ENCODE peak calls at places on chromosomes 2 and 18, in five cellular contexts. B, Q, M, W and T are unnamed samples.

GRCh38 chr2:187409682-187410081 is 38.4 kb downstream of the CALCRL start:
- DNase-seq in W (no peak), Q (no peak), B (no peak), M (no peak), T (no peak)

GRCh38 chr2:4673025-4673489 is 969.7 kb downstream of the DCDC2C start:
- DNase-seq in B (peak), M (no peak), Q (no peak), W (no peak), T (no peak)

GRCh38 chr2:20818820-20819219 is 4.1 kb downstream of the LDAH start:
- DNase-seq in B (no peak), Q (peak), M (no peak), W (no peak), T (no peak)

GRCh38 chr2:174158003-174158402 is 90.3 kb downstream of the OLA1 start:
- DNase-seq in B (peak), Q (peak), M (peak), W (no peak), T (peak)

GRCh38 chr2:192267484-192267883 is 72.8 kb upstream of the TMEFF2 start:
- DNase-seq in M (no peak), W (no peak), B (no peak), Q (peak), T (no peak)

GRCh38 chr2:55109219-55109891 is 59.1 kb upstream of the RTN4 start:
- DNase-seq in Q (peak), M (no peak), W (no peak), B (peak), T (no peak)

GRCh38 chr2:74003494-74004211 is 18.9 kb downstream of the TET3 start:
- DNase-seq in Q (peak), M (no peak), W (no peak), B (no peak), T (peak)

GRCh38 chr2:165758276-165758675 is 35.8 kb downstream of the GALNT3 start:
- DNase-seq in W (no peak), M (no peak), B (no peak), Q (no peak), T (no peak)

GRCh38 chr2:120205901-120206581 is 17.2 kb downstream of the TMEM185B start:
- DNase-seq in B (peak), M (peak), Q (no peak), W (no peak), T (peak)

GRCh38 chr18:3015203-3015590 is 2.3 kb upstream of the LPIN2 start:
- DNase-seq in Q (peak), W (no peak), B (peak), M (no peak), T (no peak)

GRCh38 chr2:150570712-150571111 is 83.2 kb upstream of the RND3 start:
- DNase-seq in W (no peak), B (peak), M (no peak), Q (peak), T (no peak)

GRCh38 chr2:162317910-162318279 is 589 bp downstream of the IFIH1 start:
- DNase-seq in W (no peak), B (peak), M (no peak), Q (peak), T (peak)

GRCh38 chr2:127658641-127659407 is 12.9 kb downstream of the GPR17 start:
- DNase-seq in Q (no peak), B (no peak), M (no peak), W (no peak), T (no peak)

GRCh38 chr2:157871415-157871814 is 4.7 kb downstream of the ACVR1 start:
- DNase-seq in Q (no peak), B (no peak), W (no peak), M (no peak), T (no peak)

GRCh38 chr2:19349911-19350677 is 8.3 kb downstream of the OSR1 start:
- DNase-seq in B (peak), W (no peak), Q (peak), M (peak), T (peak)

GRCh38 chr2:144495227-144495933 is 24.5 kb downstream of the ZEB2 start:
- DNase-seq in B (no peak), W (no peak), M (no peak), Q (no peak), T (no peak)

GRCh38 chr2:222743263-222743865 is 71.9 kb downstream of the MOGAT1 start:
- DNase-seq in B (no peak), Q (peak), W (no peak), M (no peak), T (no peak)
- H2BK12ac ChIP-seq in B (no peak), Q (no peak), W (no peak), M (no peak), T (no peak)

GRCh38 chr2:155852156-155852555 is 480.4 kb downstream of the NR4A2 start:
- DNase-seq in B (no peak), Q (no peak), W (no peak), M (no peak), T (no peak)
- H2BK12ac ChIP-seq in B (no peak), Q (no peak), W (no peak), M (no peak), T (no peak)

GRCh38 chr18:78639597-78639950 is 340.0 kb upstream of the SALL3 start:
- DNase-seq in M (no peak), W (no peak), Q (no peak), B (no peak), T (no peak)
- H2BK12ac ChIP-seq in M (no peak), W (no peak), Q (no peak), B (no peak), T (no peak)

GRCh38 chr2:28068098-28068497 is 177.6 kb downstream of the BABAM2 start:
- DNase-seq in Q (no peak), W (no peak), M (no peak), B (no peak), T (no peak)
- H2BK12ac ChIP-seq in Q (no peak), W (no peak), M (no peak), B (no peak), T (no peak)

DNA sequence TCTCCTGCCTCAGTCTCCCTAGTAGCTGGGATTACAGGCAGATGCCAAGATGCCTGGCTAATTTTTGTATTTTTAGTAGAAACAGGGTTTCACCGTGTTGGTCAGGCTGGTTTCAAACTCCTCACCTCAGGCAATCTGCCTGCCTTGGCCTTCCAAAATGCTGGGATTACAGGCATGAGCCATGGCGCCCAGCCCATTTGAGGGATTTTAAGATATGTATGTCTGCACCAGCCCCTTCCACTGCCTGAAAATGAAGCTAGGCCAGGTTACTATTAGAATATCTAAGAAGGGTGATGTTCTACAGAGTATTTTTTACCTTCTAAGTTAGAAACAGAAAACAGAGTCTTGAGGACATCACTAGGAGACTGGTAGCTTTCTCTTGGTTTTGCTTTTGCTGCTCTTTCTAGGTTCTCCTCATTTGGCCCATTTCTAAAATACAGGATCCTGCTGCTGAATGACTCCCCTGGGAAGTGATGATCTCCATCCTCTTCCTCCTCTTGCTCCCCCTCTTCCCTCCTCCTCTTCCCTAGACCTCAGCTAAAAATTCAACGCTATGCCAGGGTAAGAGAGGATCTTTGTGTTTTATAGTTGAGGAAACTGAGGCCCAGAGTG is 118.5 kb downstream of the MYCN start:
- DNase-seq in M (no peak), Q (no peak), B (no peak), W (no peak), T (no peak)
- H2BK12ac ChIP-seq in M (no peak), Q (no peak), B (no peak), W (no peak), T (no peak)

DNA sequence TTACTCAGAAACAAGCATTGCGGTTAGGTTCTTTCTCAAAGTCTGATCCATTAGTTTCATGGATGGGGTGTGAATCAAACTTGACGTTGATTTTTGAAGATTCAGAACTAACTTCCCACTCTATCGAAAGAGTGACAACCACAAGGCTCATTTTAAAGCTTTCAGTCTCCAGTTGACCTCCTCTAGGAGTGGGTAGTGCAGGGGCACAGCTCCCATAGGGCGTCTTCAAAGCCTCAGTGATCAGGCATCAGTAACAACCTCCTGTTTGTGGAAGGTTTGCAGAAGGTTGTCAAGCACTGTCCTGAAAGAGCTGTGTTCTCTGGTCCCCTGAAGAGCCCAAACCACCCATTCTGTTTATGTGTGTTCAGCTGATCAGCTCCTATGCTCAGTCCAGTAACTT is 10.2 kb downstream of the MTCL1 start:
- DNase-seq in W (no peak), M (no peak), Q (no peak), B (no peak), T (no peak)
- H2BK12ac ChIP-seq in W (no peak), M (no peak), Q (no peak), B (no peak), T (no peak)

GRCh38 chr18:34990571-34990970 is 50.6 kb upstream of the MAPRE2 start:
- DNase-seq in B (no peak), W (no peak), M (no peak), Q (peak), T (no peak)
- H2BK12ac ChIP-seq in B (no peak), W (no peak), M (no peak), Q (no peak), T (no peak)

GRCh38 chr2:30257266-30258214 is 26.2 kb downstream of the LBH start:
- DNase-seq in Q (no peak), W (no peak), M (no peak), B (no peak), T (no peak)
- H2BK12ac ChIP-seq in Q (no peak), W (no peak), M (no peak), B (no peak), T (no peak)

DNA sequence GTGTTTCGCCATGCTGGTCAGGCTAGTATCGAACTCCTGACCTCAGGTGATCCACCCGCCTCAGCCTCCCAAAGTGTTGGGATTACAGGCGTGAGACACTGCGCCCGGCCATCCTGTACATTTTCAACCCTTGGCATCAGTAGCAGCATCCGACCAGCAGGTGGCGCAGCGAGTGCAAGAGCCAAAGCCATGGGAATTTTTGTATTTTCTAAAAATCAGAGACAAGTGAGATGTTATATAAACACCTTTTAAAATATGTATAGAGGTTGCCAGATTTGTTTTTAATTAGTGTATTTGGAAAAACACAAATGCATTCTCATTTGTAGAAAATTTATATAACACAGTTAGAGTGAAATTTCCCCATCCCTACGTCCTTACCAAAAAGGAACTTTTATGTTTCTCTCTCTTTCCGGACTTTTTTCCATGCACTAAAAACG is 36.8 kb downstream of the MOGAT1 start:
- DNase-seq in Q (peak), B (peak), W (no peak), M (peak), T (peak)
- H2BK12ac ChIP-seq in Q (no peak), B (peak), W (no peak), M (no peak), T (no peak)